ENCODE peak calls at places on chromosomes 5 and 9, in nine cellular contexts. A is stimulated activated CD8-positive, alpha-beta memory T cell treated with anti-CD3 and anti-CD28 coated beads, Interleukin-7, amount 100 ng/mL, for 24 hours; V is GM12865; I is cerebellar cortex; T is HEK293T; L is Calu3; C is NCI-H460; Z is foreskin fibroblast; B is NCI-H2107. E is an unnamed sample.

GRCh38 chr9:78187763-78188495 is 47.9 kb upstream of the CEP78 start:
- DNase-seq in A (no peak), V (no peak), I (no peak), T (no peak), L (no peak), C (no peak), Z (no peak), B (no peak), E (no peak)

GRCh38 chr5:27472000-27472763 is 433.8 kb upstream of the CDH9 start:
- DNase-seq in A (no peak), V (peak; percentile 80), I (peak; percentile 90), T (peak; percentile 67), L (peak; percentile 2), C (peak; percentile 77), Z (peak; percentile 8), B (no peak), E (no peak)

GRCh38 chr5:66987949-66988838 is 208.4 kb downstream of the CD180 start:
- DNase-seq in A (no peak), V (peak; percentile 14), I (peak; percentile 21), T (peak; percentile 37), L (no peak), C (peak; percentile 17), Z (peak; percentile 48), B (no peak), E (no peak)

GRCh38 chr9:1619915-1620705 is 395.0 kb upstream of the SMARCA2 start:
- DNase-seq in A (no peak), V (peak; percentile 21), I (peak; percentile 16), T (peak; percentile 10), L (no peak), C (peak; percentile 2), Z (peak; percentile 16), B (no peak), E (no peak)

GRCh38 chr5:81353189-81353588 is 40.7 kb downstream of the ACOT12 start:
- DNase-seq in A (no peak), V (no peak), I (no peak), T (no peak), L (no peak), C (no peak), Z (no peak), B (no peak), E (no peak)

GRCh38 chr5:543755-544674 is 19.8 kb upstream of the SLC9A3 start:
- DNase-seq in A (no peak), V (peak; percentile 84), I (no peak), T (no peak), L (no peak), C (no peak), Z (no peak), B (no peak), E (no peak)

GRCh38 chr9:2620876-2621677 is 510 bp upstream of the VLDLR start:
- DNase-seq in A (no peak), V (peak; percentile 60), I (peak; percentile 81), T (peak; percentile 67), L (peak; percentile 81), C (peak; percentile 67), Z (peak; percentile 95), B (peak; percentile 70), E (peak; percentile 93)

GRCh38 chr5:168291281-168291960 is at the start of gene WWC1:
- DNase-seq in A (no peak), V (peak; percentile 88), I (peak; percentile 59), T (peak; percentile 78), L (peak; percentile 99), C (peak; percentile 32), Z (peak; percentile 72), B (peak; percentile 59), E (peak; percentile 70)

GRCh38 chr5:177472460-177473441 is 683 bp downstream of the DBN1 start:
- DNase-seq in A (peak; percentile 48), V (peak; percentile 56), I (no peak), T (peak; percentile 62), L (peak; percentile 63), C (no peak), Z (peak; percentile 66), B (no peak), E (no peak)

GRCh38 chr9:137422668-137423000 is 328 bp downstream of the EXD3 start:
- DNase-seq in A (no peak), V (peak; percentile 46), I (no peak), T (peak; percentile 54), L (peak; percentile 34), C (no peak), Z (peak; percentile 69), B (no peak), E (no peak)

GRCh38 chr5:1512541-1513291 is 11.0 kb downstream of the LPCAT1 start:
- DNase-seq in A (no peak), V (no peak), I (no peak), T (no peak), L (no peak), C (no peak), Z (no peak), B (peak; percentile 79), E (no peak)

GRCh38 chr9:78871452-78872331 is 574.8 kb downstream of the PSAT1 start:
- DNase-seq in A (no peak), V (no peak), I (no peak), T (no peak), L (no peak), C (peak; percentile 87), Z (peak; percentile 90), B (no peak), E (peak; percentile 37)

GRCh38 chr9:92055624-92056023 is 59.6 kb downstream of the SPTLC1 start:
- DNase-seq in A (no peak), V (no peak), I (no peak), T (no peak), L (no peak), C (no peak), Z (no peak), B (no peak), E (no peak)

GRCh38 chr9:117825609-117826347 is 121.6 kb downstream of the TLR4 start:
- DNase-seq in A (no peak), V (peak; percentile 74), I (no peak), T (no peak), L (no peak), C (no peak), Z (no peak), B (no peak), E (no peak)

GRCh38 chr5:180631549-180632392 is 17.6 kb downstream of the FLT4 start:
- DNase-seq in A (no peak), V (no peak), I (no peak), T (no peak), L (no peak), C (no peak), Z (no peak), B (no peak), E (no peak)

GRCh38 chr5:90475436-90475980 is 844 bp downstream of the POLR3G start:
- DNase-seq in A (no peak), V (no peak), I (no peak), T (no peak), L (no peak), C (no peak), Z (no peak), B (no peak), E (no peak)

GRCh38 chr9:33448159-33448511 is 742 bp upstream of the AQP3 start:
- DNase-seq in A (no peak), V (no peak), I (no peak), T (no peak), L (no peak), C (no peak), Z (no peak), B (no peak), E (no peak)

GRCh38 chr5:159010611-159011497 is 88.9 kb downstream of the EBF1 start:
- DNase-seq in A (no peak), V (peak; percentile 93), I (no peak), T (no peak), L (peak; percentile 40), C (no peak), Z (peak; percentile 60), B (no peak), E (no peak)

GRCh38 chr5:62331921-62332320 is 25.9 kb downstream of the KIF2A start:
- DNase-seq in A (no peak), V (no peak), I (no peak), T (no peak), L (no peak), C (no peak), Z (no peak), B (no peak), E (no peak)

GRCh38 chr5:134989291-134989830 is 21.7 kb downstream of the CATSPER3 start:
- DNase-seq in A (no peak), V (no peak), I (no peak), T (no peak), L (no peak), C (no peak), Z (no peak), B (no peak), E (no peak)

GRCh38 chr5:10144040-10144439 is 105.6 kb downstream of the ATPSCKMT start:
- DNase-seq in A (no peak), V (no peak), I (no peak), T (no peak), L (no peak), C (no peak), Z (no peak), B (no peak), E (no peak)

GRCh38 chr5:173825215-173825865 is 62.8 kb upstream of the CPEB4 start:
- DNase-seq in A (no peak), V (no peak), I (peak; percentile 86), T (no peak), L (peak; percentile 15), C (no peak), Z (no peak), B (no peak), E (no peak)

GRCh38 chr5:96780626-96781025 is 27.1 kb downstream of the ERAP1 start:
- DNase-seq in A (no peak), V (no peak), I (no peak), T (no peak), L (no peak), C (no peak), Z (peak; percentile 60), B (no peak), E (no peak)

GRCh38 chr9:128091144-128091543 is 23.1 kb downstream of the SLC25A25 start:
- DNase-seq in A (no peak), V (no peak), I (peak; percentile 98), T (no peak), L (no peak), C (no peak), Z (peak; percentile 96), B (no peak), E (no peak)

GRCh38 chr9:95126739-95127138 is 190.8 kb downstream of the FANCC start:
- DNase-seq in A (no peak), V (no peak), I (no peak), T (no peak), L (no peak), C (no peak), Z (no peak), B (no peak), E (no peak)

GRCh38 chr9:123373941-123374340 is 17.9 kb downstream of the CRB2 start:
- DNase-seq in A (no peak), V (no peak), I (no peak), T (no peak), L (no peak), C (no peak), Z (no peak), B (no peak), E (no peak)

GRCh38 chr5:33462456-33462855 is 21.7 kb downstream of the TARS1 start:
- DNase-seq in A (no peak), V (no peak), I (no peak), T (no peak), L (no peak), C (no peak), Z (no peak), B (no peak), E (no peak)

GRCh38 chr9:36862206-36863145 is 171.6 kb downstream of the PAX5 start:
- DNase-seq in A (no peak), V (no peak), I (peak; percentile 27), T (peak; percentile 73), L (peak; percentile 28), C (peak; percentile 22), Z (peak; percentile 68), B (no peak), E (peak; percentile 34)

GRCh38 chr5:99037668-99038067 is 108.9 kb upstream of the CHD1 start:
- DNase-seq in A (peak; percentile 13), V (peak; percentile 64), I (no peak), T (no peak), L (peak; percentile 78), C (no peak), Z (no peak), B (no peak), E (no peak)

GRCh38 chr9:134948149-134948548 is 30.4 kb upstream of the FCN1 start:
- DNase-seq in A (no peak), V (no peak), I (no peak), T (no peak), L (no peak), C (no peak), Z (no peak), B (no peak), E (no peak)

GRCh38 chr9:2815661-2816060 is 28.2 kb downstream of the PUM3 start:
- DNase-seq in A (no peak), V (no peak), I (no peak), T (no peak), L (no peak), C (no peak), Z (no peak), B (no peak), E (no peak)